ENCODE peak calls at places on chromosome 11, in seven cellular contexts. E is dermis microvascular lymphatic vessel endothelial cell; W is EL; Y is GM12865; F is lower lobe of right lung; T is stimulated activated CD4-positive, alpha-beta T cell treated with anti-CD3 and anti-CD28 coated beads, Interleukin-4, amount 100 ng/mL, for 48 hours; C is stimulated activated CD8-positive, alpha-beta memory T cell treated with anti-CD3 and anti-CD28 coated beads, Interleukin-15, amount 100 ng/mL, for 1 hour. J is an unnamed sample.

GRCh38 chr11:119505861-119506260 is 82.9 kb upstream of the THY1 start:
- DNase-seq in T (no peak), C (no peak), E (no peak), Y (no peak), F (no peak), W (peak), J (no peak)

GRCh38 chr11:31045335-31045734 is 324.2 kb downstream of the DCDC1 start:
- DNase-seq in W (no peak), C (no peak), T (no peak), E (no peak), Y (peak), F (no peak), J (no peak)

GRCh38 chr11:102276302-102277182 is 40.7 kb upstream of the BIRC3 start:
- DNase-seq in E (no peak), F (no peak), Y (no peak), W (peak), T (no peak), C (no peak), J (no peak)

GRCh38 chr11:72309074-72309598 is 65.2 kb upstream of the PHOX2A start:
- DNase-seq in T (no peak), W (no peak), C (no peak), Y (no peak), F (no peak), E (no peak), J (no peak)

GRCh38 chr11:134040386-134041297 is 28.2 kb upstream of the JAM3 start:
- DNase-seq in E (no peak), W (no peak), F (no peak), C (no peak), T (no peak), Y (no peak), J (no peak)

GRCh38 chr11:44645832-44646231 is 80.4 kb downstream of the CD82 start:
- DNase-seq in C (no peak), Y (no peak), F (no peak), W (no peak), E (no peak), T (no peak), J (no peak)

GRCh38 chr11:61978703-61979661 is 11.5 kb upstream of the FTH1 start:
- DNase-seq in E (no peak), T (no peak), F (no peak), W (no peak), Y (no peak), C (no peak), J (no peak)

GRCh38 chr11:91913407-91913806 is 311.2 kb upstream of the FAT3 start:
- DNase-seq in W (no peak), Y (no peak), F (no peak), C (no peak), T (no peak), E (no peak), J (no peak)

GRCh38 chr11:46916669-46917108 is 1.7 kb downstream of the LRP4 start:
- DNase-seq in C (no peak), T (no peak), Y (no peak), F (no peak), E (no peak), W (peak), J (no peak)

GRCh38 chr11:24386551-24387404 is 110.1 kb upstream of the LUZP2 start:
- DNase-seq in T (no peak), F (no peak), W (peak), E (no peak), C (no peak), Y (peak), J (no peak)

GRCh38 chr11:87722756-87723599 is 452.3 kb downstream of the RAB38 start:
- DNase-seq in W (peak), T (no peak), C (no peak), Y (peak), E (peak), F (no peak), J (no peak)

GRCh38 chr11:11413776-11414175 is 60.7 kb upstream of the CSNK2A3 start:
- DNase-seq in C (no peak), W (no peak), F (no peak), Y (no peak), E (no peak), T (no peak), J (no peak)

GRCh38 chr11:30322162-30322561 is 742 bp upstream of the ARL14EP start:
- DNase-seq in T (no peak), C (no peak), E (no peak), Y (no peak), W (no peak), F (no peak), J (no peak)